ENCODE peak calls at places on chromosome 21, in six cellular contexts. E is HFF-Myc; X is activated CD4-positive, alpha-beta T cell treated with anti-CD3 and anti-CD28 coated beads, Interleukin-2, amount 50 U/mL, for 48 hours; R is nucleus accumbens; V is adipocyte; Z is NCI-H1105. D is an unnamed sample.

GRCh38 chr21:26756491-26757159 is 88.6 kb downstream of the ADAMTS1 start:
- DNase-seq in E (no peak), X (no peak), R (no peak), V (peak), Z (no peak), D (no peak)

GRCh38 chr21:44012474-44013379 is 618 bp downstream of the TRAPPC10 start:
- DNase-seq in E (no peak), X (peak), R (peak), V (peak), Z (peak), D (no peak)

GRCh38 chr21:43646550-43647260 is 12.6 kb downstream of the HSF2BP start:
- DNase-seq in E (peak), X (peak), R (peak), V (peak), Z (peak), D (peak)

GRCh38 chr21:35559128-35559831 is 501.0 kb downstream of the SETD4 start:
- DNase-seq in E (peak), X (no peak), R (no peak), V (peak), Z (no peak), D (no peak)

GRCh38 chr21:35220301-35220700 is 171.2 kb upstream of the RUNX1 start:
- DNase-seq in E (no peak), X (no peak), R (no peak), V (peak), Z (no peak), D (no peak)

GRCh38 chr21:43287974-43288755 is 119.4 kb downstream of the CRYAA start:
- DNase-seq in E (no peak), X (no peak), R (no peak), V (no peak), Z (no peak), D (peak)

GRCh38 chr21:29719561-29719960 is 220.2 kb downstream of the GRIK1 start:
- DNase-seq in E (no peak), X (no peak), R (no peak), V (no peak), Z (no peak), D (no peak)

GRCh38 chr21:41185802-41186201 is 17.8 kb downstream of the BACE2 start:
- DNase-seq in E (no peak), X (no peak), R (no peak), V (no peak), Z (no peak), D (no peak)

GRCh38 chr21:46604975-46605758 is at the start of gene S100B:
- DNase-seq in E (no peak), X (no peak), R (peak), V (no peak), Z (no peak), D (no peak)

GRCh38 chr21:34128674-34129038 is 55.3 kb downstream of the MRPS6 start:
- DNase-seq in E (no peak), X (no peak), R (no peak), V (no peak), Z (no peak), D (no peak)

GRCh38 chr21:28899220-28899619 is 93.5 kb downstream of the LTN1 start:
- DNase-seq in E (no peak), X (no peak), R (no peak), V (no peak), Z (no peak), D (no peak)

GRCh38 chr21:41169701-41170100 is 1.7 kb downstream of the BACE2 start:
- DNase-seq in E (no peak), X (no peak), R (no peak), V (no peak), Z (no peak), D (peak)

GRCh38 chr21:29376556-29376955 is 77.8 kb downstream of the BACH1 start:
- DNase-seq in E (peak), X (peak), R (no peak), V (no peak), Z (peak), D (no peak)

GRCh38 chr21:16532841-16533240 is 803.1 kb downstream of the USP25 start:
- DNase-seq in E (no peak), X (no peak), R (no peak), V (peak), Z (no peak), D (no peak)

GRCh38 chr21:14206222-14206621 is 4.5 kb downstream of the LIPI start:
- DNase-seq in E (no peak), X (no peak), R (no peak), V (no peak), Z (no peak), D (no peak)

GRCh38 chr21:20306836-20307235 is 691.4 kb upstream of the NCAM2 start:
- DNase-seq in E (no peak), X (no peak), R (no peak), V (no peak), Z (no peak), D (no peak)

GRCh38 chr21:43816611-43817071 is 27.3 kb downstream of the RRP1 start:
- DNase-seq in E (no peak), X (no peak), R (no peak), V (no peak), Z (no peak), D (no peak)

GRCh38 chr21:38921511-38922215 is 115.9 kb downstream of the ETS2 start:
- DNase-seq in E (no peak), X (no peak), R (no peak), V (no peak), Z (no peak), D (no peak)

GRCh38 chr21:38810034-38810825 is 4.5 kb downstream of the ETS2 start:
- DNase-seq in E (no peak), X (no peak), R (no peak), V (no peak), Z (no peak), D (no peak)

GRCh38 chr21:39763282-39763970 is 18.4 kb downstream of the IGSF5 start:
- DNase-seq in E (no peak), X (no peak), R (no peak), V (peak), Z (no peak), D (peak)

GRCh38 chr21:25967566-25968438 is 202.8 kb downstream of the APP start:
- DNase-seq in E (no peak), X (no peak), R (no peak), V (no peak), Z (no peak), D (peak)

D was measured in retinal pigment epithelial cell.